ENCODE peak calls at places on chromosome 13, in ten cellular contexts. T, Y, I, A, S, E, H, O, X and M are unnamed samples.

GRCh38 chr13:38872693-38873092 is 117.9 kb downstream of the STOML3 start:
- DNase-seq in T (peak), A (no peak), I (peak), X (peak), S (no peak), E (peak), Y (peak), H (no peak), O (peak), M (peak)

GRCh38 chr13:71864981-71865857 is 1.8 kb downstream of the DACH1 start:
- DNase-seq in X (no peak), S (peak), A (no peak), O (no peak), Y (peak), I (peak), E (peak), H (no peak), T (no peak), M (peak)

GRCh38 chr13:60143775-60144174 is 20.0 kb downstream of the DIAPH3 start:
- DNase-seq in T (no peak), A (no peak), Y (no peak), O (no peak), I (no peak), X (no peak), S (no peak), H (no peak), E (no peak), M (no peak)

GRCh38 chr13:75372517-75372916 is 109.5 kb downstream of the TBC1D4 start:
- DNase-seq in Y (no peak), X (peak), E (peak), O (peak), T (no peak), H (peak), A (no peak), S (no peak), I (no peak), M (no peak)

GRCh38 chr13:49997935-49998334 is 1.1 kb downstream of the TRIM13 start:
- DNase-seq in O (no peak), Y (no peak), T (no peak), X (no peak), H (peak), E (no peak), S (no peak), I (no peak), A (no peak), M (no peak)

GRCh38 chr13:31150315-31150985 is 11.3 kb downstream of the HSPH1 start:
- DNase-seq in O (no peak), E (no peak), H (no peak), I (no peak), X (no peak), Y (no peak), T (no peak), A (no peak), S (no peak), M (no peak)

GRCh38 chr13:77623797-77624196 is 73.7 kb upstream of the SLAIN1 start:
- DNase-seq in S (no peak), E (no peak), T (no peak), Y (no peak), O (no peak), H (peak), A (no peak), X (no peak), I (no peak), M (no peak)

GRCh38 chr13:97386832-97387486 is 47.0 kb upstream of the RAP2A start:
- DNase-seq in H (no peak), A (no peak), X (no peak), T (no peak), S (peak), I (no peak), E (no peak), Y (peak), O (no peak), M (no peak)

GRCh38 chr13:51311957-51312520 is 27.5 kb upstream of the SERPINE3 start:
- DNase-seq in T (no peak), H (no peak), Y (no peak), X (no peak), A (no peak), E (no peak), I (no peak), O (no peak), S (no peak), M (no peak)

GRCh38 chr13:92365904-92366303 is 860.7 kb upstream of the GPC6 start:
- DNase-seq in T (no peak), H (no peak), A (no peak), O (no peak), I (no peak), X (no peak), E (no peak), S (no peak), Y (no peak), M (no peak)
- H3K27ac ChIP-seq in T (no peak), H (no peak), A (no peak), O (no peak), I (no peak), X (no peak), E (no peak), S (no peak), Y (no peak), M (no peak)

DNA sequence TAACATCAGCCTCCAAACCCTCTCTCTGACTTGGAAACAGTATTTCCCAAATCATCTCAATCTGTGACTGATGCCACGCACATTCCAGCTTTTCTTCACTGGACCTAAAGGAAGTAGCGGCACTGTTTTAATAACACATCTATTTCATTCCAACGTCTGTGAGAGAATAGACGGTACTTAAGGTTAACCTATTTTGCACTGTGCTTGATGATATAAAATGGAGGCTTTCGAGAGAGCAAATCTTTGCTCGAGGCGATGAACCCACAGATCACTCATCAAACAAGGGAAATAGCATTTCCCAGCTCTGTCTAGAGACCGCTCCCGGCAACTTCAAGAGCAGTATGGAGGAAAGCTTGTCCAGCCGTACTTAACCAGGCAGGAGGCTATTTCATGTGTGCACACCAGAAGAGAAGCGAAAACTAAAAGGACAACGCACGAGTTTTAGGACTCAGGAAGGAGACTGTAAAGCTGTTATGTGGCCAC is 2.9 kb downstream of the UBL3 start:
- DNase-seq in X (no peak), H (peak), S (no peak), Y (no peak), A (no peak), I (no peak), O (peak), T (no peak), E (no peak), M (no peak)
- TF ChIP-seq POLR2A in X (no peak), H (peak), S (no peak), Y (no peak), A (no peak), I (no peak), O (no peak), T (no peak), E (no peak), M (peak)

GRCh38 chr13:27448308-27448707 is 2.1 kb downstream of the MTIF3 start:
- DNase-seq in T (no peak), E (no peak), Y (no peak), S (no peak), X (no peak), I (no peak), H (no peak), O (no peak), A (no peak), M (no peak)
- H3K27ac ChIP-seq in T (no peak), E (peak), Y (peak), S (no peak), X (peak), I (no peak), H (peak), O (no peak), A (peak), M (no peak)

DNA sequence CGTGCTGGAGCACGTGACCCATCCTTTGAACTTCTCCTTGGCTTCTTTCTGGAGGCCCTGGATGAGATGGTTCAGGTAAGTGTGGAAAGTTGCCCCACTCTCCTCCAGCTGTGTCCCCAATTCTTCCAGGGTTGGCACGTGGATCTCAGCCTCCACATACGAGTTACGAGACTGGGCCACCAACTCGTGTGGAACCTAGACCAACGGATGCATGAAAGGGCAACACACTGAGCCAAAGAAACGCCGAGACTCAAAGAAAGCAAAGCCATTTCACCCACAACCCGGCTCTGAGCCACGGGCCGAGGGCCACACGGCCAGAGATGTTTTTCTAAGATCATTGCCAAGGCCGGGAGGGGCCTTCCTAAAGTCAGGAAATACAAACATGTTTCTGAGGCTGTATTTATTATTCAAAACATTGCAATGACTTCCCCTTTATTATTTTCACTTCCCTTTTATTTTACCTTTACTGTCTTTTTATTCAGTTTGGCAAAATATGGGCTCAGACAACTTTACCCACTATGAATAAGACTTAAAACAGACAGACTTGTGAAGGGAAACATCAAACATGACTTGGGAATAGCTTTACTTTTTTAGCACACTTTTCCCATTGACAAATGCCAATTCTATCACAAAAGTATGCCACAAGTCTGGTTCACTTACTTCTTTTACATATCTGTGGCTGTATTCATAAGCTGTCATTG is 94.6 kb downstream of the KL start:
- DNase-seq in H (no peak), A (no peak), Y (no peak), I (peak), S (peak), T (no peak), X (no peak), E (peak), O (peak), M (no peak)
- TF ChIP-seq POLR2A in H (no peak), A (no peak), Y (no peak), I (no peak), S (no peak), T (no peak), X (no peak), E (no peak), O (no peak), M (no peak)